ENCODE peak calls at places on chromosomes 2 and 18, in five cellular contexts. One of them, this sample, is unnamed.

GRCh38 chr18:79251021-79251420 is 144.7 kb upstream of the NFATC1 start:
- DNase-seq in Calu3: no peak
- DNase-seq in B cell: no peak
- DNase-seq in cardiac muscle cell: no peak
- DNase-seq in testis: peak; percentile 43
- DNase-seq in this sample: no peak

GRCh38 chr2:10062931-10063365 is 17.3 kb downstream of the CYS1 start:
- DNase-seq in testis: no peak
- DNase-seq in cardiac muscle cell: no peak
- DNase-seq in B cell: no peak
- DNase-seq in Calu3: no peak
- DNase-seq in this sample: no peak

GRCh38 chr2:32249731-32250236 is 14.9 kb downstream of the NLRC4 start:
- DNase-seq in Calu3: no peak
- DNase-seq in B cell: no peak
- DNase-seq in testis: no peak
- DNase-seq in cardiac muscle cell: no peak
- DNase-seq in this sample: no peak

GRCh38 chr2:85161626-85161960 is 28.4 kb downstream of the TCF7L1 start:
- DNase-seq in B cell: no peak
- DNase-seq in testis: no peak
- DNase-seq in cardiac muscle cell: no peak
- DNase-seq in Calu3: no peak
- DNase-seq in this sample: no peak

GRCh38 chr2:75822336-75822735 is 111.6 kb upstream of the GCFC2 start:
- DNase-seq in Calu3: no peak
- DNase-seq in cardiac muscle cell: no peak
- DNase-seq in B cell: no peak
- DNase-seq in testis: no peak
- DNase-seq in this sample: no peak

GRCh38 chr2:27839022-27839618 is 51.1 kb downstream of the RBKS start:
- DNase-seq in cardiac muscle cell: no peak
- DNase-seq in Calu3: no peak
- DNase-seq in B cell: no peak
- DNase-seq in testis: no peak
- DNase-seq in this sample: no peak

GRCh38 chr2:234191819-234192407 is 141.4 kb downstream of the SPP2 start:
- DNase-seq in testis: peak; percentile 39
- DNase-seq in Calu3: no peak
- DNase-seq in cardiac muscle cell: peak; percentile 55
- DNase-seq in B cell: no peak
- DNase-seq in this sample: no peak

GRCh38 chr2:217066510-217067270 is 206.8 kb upstream of the TNP1 start:
- DNase-seq in B cell: no peak
- DNase-seq in testis: no peak
- DNase-seq in Calu3: no peak
- DNase-seq in cardiac muscle cell: no peak
- DNase-seq in this sample: no peak

GRCh38 chr18:3985030-3985429 is 470.1 kb downstream of the DLGAP1 start:
- DNase-seq in B cell: no peak
- DNase-seq in Calu3: no peak
- DNase-seq in cardiac muscle cell: no peak
- DNase-seq in testis: no peak
- DNase-seq in this sample: no peak

GRCh38 chr2:173223880-173224279 is 130.8 kb upstream of the CDCA7 start:
- DNase-seq in testis: no peak
- DNase-seq in B cell: no peak
- DNase-seq in Calu3: no peak
- DNase-seq in cardiac muscle cell: no peak
- DNase-seq in this sample: no peak

GRCh38 chr2:41004700-41005099 is 552.8 kb upstream of the SLC8A1 start:
- DNase-seq in cardiac muscle cell: no peak
- DNase-seq in Calu3: no peak
- DNase-seq in B cell: no peak
- DNase-seq in testis: no peak
- DNase-seq in this sample: no peak

GRCh38 chr2:236576053-236576452 is 6.4 kb downstream of the ACKR3 start:
- DNase-seq in Calu3: no peak
- DNase-seq in testis: no peak
- DNase-seq in B cell: no peak
- DNase-seq in cardiac muscle cell: no peak
- DNase-seq in this sample: no peak

GRCh38 chr2:23619941-23620340 is 235.0 kb downstream of the KLHL29 start:
- DNase-seq in testis: no peak
- DNase-seq in cardiac muscle cell: no peak
- DNase-seq in B cell: no peak
- DNase-seq in Calu3: no peak
- DNase-seq in this sample: no peak

GRCh38 chr18:78711316-78711715 is 268.3 kb upstream of the SALL3 start:
- DNase-seq in testis: no peak
- DNase-seq in Calu3: no peak
- DNase-seq in B cell: no peak
- DNase-seq in cardiac muscle cell: no peak
- DNase-seq in this sample: no peak

DNA sequence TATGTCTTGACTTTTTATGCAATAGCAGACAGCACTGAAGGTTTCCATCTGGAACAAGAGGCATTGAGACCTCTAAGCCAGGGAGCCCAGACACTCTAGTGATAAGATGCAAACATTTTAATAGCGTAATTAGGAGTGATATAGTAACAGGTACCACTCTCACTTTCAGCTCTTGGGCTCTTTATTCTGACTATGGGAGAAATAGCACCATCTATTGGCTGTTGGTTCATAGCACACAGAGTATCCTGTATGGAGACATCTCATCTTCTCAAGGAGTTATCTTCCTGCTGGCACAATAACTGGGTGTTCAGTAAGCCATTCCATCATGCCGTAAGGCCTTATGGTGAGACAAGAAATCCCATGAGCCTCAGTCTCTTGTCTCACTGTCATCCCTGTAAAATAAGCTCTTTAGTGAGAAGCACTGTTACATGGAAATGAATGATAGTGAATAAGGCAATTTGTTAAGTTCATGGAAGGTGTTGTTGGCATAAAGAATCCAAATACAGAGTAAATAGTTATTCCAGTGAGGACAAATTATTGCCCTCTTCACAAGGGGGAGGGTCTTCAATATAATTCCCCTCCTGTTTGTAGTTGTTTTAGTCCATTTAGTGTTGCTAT is 48.3 kb downstream of the THUMPD2 start:
- DNase-seq in B cell: no peak
- DNase-seq in cardiac muscle cell: peak; percentile 49
- DNase-seq in testis: no peak
- DNase-seq in Calu3: no peak
- DNase-seq in this sample: peak; percentile 35
- TF ChIP-seq CTCF in B cell: peak; percentile 75
- TF ChIP-seq CTCF in cardiac muscle cell: peak; percentile 70
- TF ChIP-seq CTCF in testis: no peak
- TF ChIP-seq CTCF in Calu3: peak; percentile 37
- TF ChIP-seq CTCF in this sample: peak; percentile 59

DNA sequence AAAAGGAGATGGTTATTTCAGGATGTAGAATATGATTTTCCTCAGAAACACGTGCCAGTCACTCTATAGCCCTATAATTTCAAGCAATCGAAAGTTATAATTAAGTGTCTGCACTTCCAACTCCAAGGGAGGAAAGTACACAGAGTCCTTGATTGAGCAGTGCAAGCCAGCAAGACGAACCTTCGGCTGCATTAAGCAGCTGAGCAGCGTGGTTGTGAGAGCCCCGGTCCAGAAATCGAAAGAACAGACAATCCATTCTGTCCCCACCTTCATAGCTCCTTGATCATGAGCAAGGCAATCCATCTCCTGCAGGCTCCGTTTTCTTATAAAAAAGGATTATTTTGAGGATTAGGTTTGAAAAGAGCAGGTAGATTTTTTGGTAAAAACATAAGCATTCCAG is 287.6 kb downstream of the FBXO15 start:
- DNase-seq in testis: no peak
- DNase-seq in cardiac muscle cell: no peak
- DNase-seq in B cell: no peak
- DNase-seq in Calu3: no peak
- DNase-seq in this sample: no peak
- TF ChIP-seq CTCF in testis: no peak
- TF ChIP-seq CTCF in cardiac muscle cell: no peak
- TF ChIP-seq CTCF in B cell: no peak
- TF ChIP-seq CTCF in Calu3: no peak
- TF ChIP-seq CTCF in this sample: no peak

GRCh38 chr2:193537531-193537930 is 1342.8 kb upstream of the TMEFF2 start:
- DNase-seq in cardiac muscle cell: no peak
- DNase-seq in testis: no peak
- DNase-seq in Calu3: no peak
- DNase-seq in B cell: no peak
- DNase-seq in this sample: no peak
- TF ChIP-seq CTCF in cardiac muscle cell: no peak
- TF ChIP-seq CTCF in testis: no peak
- TF ChIP-seq CTCF in Calu3: no peak
- TF ChIP-seq CTCF in B cell: no peak
- TF ChIP-seq CTCF in this sample: no peak

GRCh38 chr2:211089127-211089526 is 532.7 kb downstream of the CPS1 start:
- DNase-seq in B cell: no peak
- DNase-seq in testis: no peak
- DNase-seq in cardiac muscle cell: no peak
- DNase-seq in Calu3: no peak
- DNase-seq in this sample: no peak

DNA sequence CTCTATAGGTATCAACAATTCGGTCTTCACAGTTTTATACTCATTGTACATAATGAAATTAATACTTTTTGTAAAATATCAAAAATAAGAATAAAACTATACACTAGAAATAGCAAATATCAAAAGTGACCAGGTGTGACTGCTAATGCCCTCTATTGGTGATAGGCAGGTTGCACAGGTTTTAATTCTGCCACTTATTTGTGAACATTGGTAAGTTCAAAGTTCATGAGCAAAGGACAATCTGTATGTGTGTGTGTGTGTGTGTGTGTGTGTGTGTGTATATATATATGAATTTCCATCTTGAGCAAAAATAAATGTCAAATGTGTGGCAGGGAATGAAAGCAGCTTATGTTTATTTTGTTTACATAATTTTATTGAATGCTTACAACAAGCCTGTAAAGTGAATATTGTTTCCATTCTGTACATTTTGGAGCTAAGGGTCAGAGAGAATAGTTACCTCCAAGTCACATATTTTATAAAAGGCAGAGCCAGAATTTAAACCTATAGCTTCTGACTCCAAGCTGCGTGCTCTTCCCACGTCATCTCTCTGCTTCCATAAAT is 537.4 kb downstream of the CPS1 start:
- DNase-seq in B cell: no peak
- DNase-seq in testis: no peak
- DNase-seq in cardiac muscle cell: no peak
- DNase-seq in Calu3: no peak
- DNase-seq in this sample: no peak
- TF ChIP-seq CTCF in B cell: peak; percentile 25
- TF ChIP-seq CTCF in testis: no peak
- TF ChIP-seq CTCF in cardiac muscle cell: peak; percentile 25
- TF ChIP-seq CTCF in Calu3: peak; percentile 47
- TF ChIP-seq CTCF in this sample: peak; percentile 40

DNA sequence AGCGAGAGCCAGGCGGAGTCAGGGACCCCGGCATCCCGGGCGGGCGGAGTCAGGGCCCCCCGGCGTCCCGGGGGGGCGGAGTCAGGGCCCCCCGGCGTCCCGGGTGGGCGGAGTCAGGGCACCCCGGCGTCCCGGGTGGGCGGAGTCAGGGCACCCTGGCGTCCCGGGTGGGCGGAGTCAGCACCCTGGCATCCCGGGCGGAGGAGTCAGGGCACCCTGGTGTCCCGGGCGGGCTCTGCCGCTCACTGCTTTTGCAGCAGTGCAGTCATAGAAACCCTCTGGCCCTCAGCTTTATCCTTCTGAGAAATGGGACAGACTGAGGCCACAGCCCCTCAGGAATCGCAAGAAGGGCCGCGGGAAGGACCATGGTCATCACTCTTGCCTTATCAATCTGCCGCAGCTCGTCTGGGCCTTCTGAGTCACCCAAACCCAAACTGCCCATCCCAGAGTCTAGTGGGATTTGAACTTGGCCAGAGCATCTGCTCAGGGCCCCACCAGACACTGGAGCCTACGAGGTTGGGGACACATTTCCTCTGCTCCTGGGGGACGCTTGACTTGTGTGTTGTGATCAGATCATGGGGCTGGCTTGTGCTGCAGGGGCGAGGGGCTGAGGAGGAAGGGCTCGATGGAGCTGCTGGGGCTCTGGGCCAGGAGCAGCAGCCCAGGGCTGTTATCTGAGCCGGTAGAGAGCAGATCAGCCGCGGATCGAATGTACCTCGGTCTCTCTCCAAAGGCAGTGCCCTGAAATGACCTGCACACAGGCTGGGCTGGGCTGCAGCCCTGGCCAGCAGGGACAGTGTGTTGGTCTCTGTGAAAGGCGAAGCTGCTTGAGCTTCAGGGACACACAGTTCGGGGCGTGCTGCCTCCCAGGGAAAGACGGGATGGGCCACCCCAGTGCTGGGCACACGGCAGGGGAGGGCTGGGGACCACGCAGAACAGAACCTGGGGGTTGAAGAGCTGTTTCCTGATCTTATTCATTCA is 290.1 kb upstream of the HDAC4 start:
- DNase-seq in Calu3: no peak
- DNase-seq in B cell: no peak
- DNase-seq in testis: peak; percentile 36
- DNase-seq in cardiac muscle cell: no peak
- DNase-seq in this sample: no peak
- TF ChIP-seq CTCF in Calu3: no peak
- TF ChIP-seq CTCF in B cell: no peak
- TF ChIP-seq CTCF in testis: no peak
- TF ChIP-seq CTCF in cardiac muscle cell: no peak
- TF ChIP-seq CTCF in this sample: no peak

GRCh38 chr18:57026316-57026715 is 120.6 kb upstream of the BOD1L2 start:
- DNase-seq in testis: no peak
- DNase-seq in B cell: no peak
- DNase-seq in Calu3: no peak
- DNase-seq in cardiac muscle cell: no peak
- DNase-seq in this sample: no peak

GRCh38 chr18:57025525-57025924 is 121.4 kb upstream of the BOD1L2 start:
- DNase-seq in cardiac muscle cell: no peak
- DNase-seq in testis: no peak
- DNase-seq in Calu3: no peak
- DNase-seq in B cell: no peak
- DNase-seq in this sample: no peak

GRCh38 chr18:57027190-57027708 is 119.6 kb upstream of the BOD1L2 start:
- DNase-seq in cardiac muscle cell: no peak
- DNase-seq in B cell: no peak
- DNase-seq in testis: no peak
- DNase-seq in Calu3: no peak
- DNase-seq in this sample: no peak

GRCh38 chr18:57029761-57030160 is 117.1 kb upstream of the BOD1L2 start:
- DNase-seq in cardiac muscle cell: peak; percentile 3
- DNase-seq in testis: no peak
- DNase-seq in Calu3: peak; percentile 8
- DNase-seq in B cell: no peak
- DNase-seq in this sample: no peak

DNA sequence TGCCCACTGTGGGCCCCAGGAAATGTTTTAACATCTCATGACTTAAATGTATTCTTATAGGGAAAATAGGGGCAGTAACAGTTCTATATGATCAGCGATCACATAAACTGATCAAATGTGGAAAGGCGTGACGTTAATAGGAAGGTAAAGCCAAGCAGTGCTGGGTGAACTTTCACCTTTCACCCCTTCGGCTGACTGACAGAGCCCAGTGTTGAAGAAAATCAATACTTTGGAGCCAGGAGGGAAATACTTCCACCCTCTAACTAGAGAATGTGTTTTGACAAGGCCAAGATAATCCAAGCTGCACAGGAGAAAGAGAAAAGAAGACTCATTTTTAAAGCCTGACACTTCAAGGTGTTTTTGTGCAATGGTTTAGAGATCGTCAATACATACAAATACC is 116.5 kb upstream of the BOD1L2 start:
- DNase-seq in testis: no peak
- DNase-seq in Calu3: no peak
- DNase-seq in cardiac muscle cell: no peak
- DNase-seq in B cell: no peak
- DNase-seq in this sample: no peak
- TF ChIP-seq CTCF in testis: no peak
- TF ChIP-seq CTCF in Calu3: no peak
- TF ChIP-seq CTCF in cardiac muscle cell: no peak
- TF ChIP-seq CTCF in B cell: no peak
- TF ChIP-seq CTCF in this sample: no peak